ENCODE peak calls at places on chromosome 2, in four cellular contexts. I, F, B and E are unnamed samples.

GRCh38 chr2:174590928-174591648 is 6.5 kb downstream of the WIPF1 start:
- DNase-seq in I (no peak), F (no peak), B (no peak), E (no peak)

GRCh38 chr2:11873766-11874165 is 127.3 kb downstream of the LPIN1 start:
- DNase-seq in I (no peak), F (no peak), B (no peak), E (no peak)

GRCh38 chr2:2828774-2829368 is 497.8 kb upstream of the MYT1L start:
- DNase-seq in I (no peak), F (no peak), B (no peak), E (no peak)

GRCh38 chr2:208820289-208820688 is 413.7 kb downstream of the PTH2R start:
- DNase-seq in I (peak), F (no peak), B (no peak), E (no peak)

GRCh38 chr2:166895243-166895642 is 7.0 kb downstream of the XIRP2 start:
- DNase-seq in I (no peak), F (no peak), B (no peak), E (no peak)

GRCh38 chr2:142594935-142595334 is 282.5 kb upstream of the KYNU start:
- DNase-seq in I (no peak), F (no peak), B (no peak), E (no peak)

GRCh38 chr2:129192117-129192516 is 787.3 kb upstream of the RAB6C start:
- DNase-seq in I (peak), F (no peak), B (no peak), E (no peak)

GRCh38 chr2:205654878-205655601 is 27.3 kb upstream of the NRP2 start:
- DNase-seq in I (no peak), F (no peak), B (no peak), E (no peak)

GRCh38 chr2:44964704-44965343 is 23.3 kb downstream of the SIX3 start:
- DNase-seq in I (peak), F (peak), B (no peak), E (peak)

GRCh38 chr2:229180658-229181057 is 90.4 kb downstream of the PID1 start:
- DNase-seq in I (no peak), F (no peak), B (no peak), E (no peak)

GRCh38 chr2:109172556-109173105 is 43.6 kb downstream of the SH3RF3 start:
- DNase-seq in I (no peak), F (no peak), B (no peak), E (no peak)

GRCh38 chr2:142131016-142131714 is at the start of gene LRP1B:
- DNase-seq in I (peak), F (peak), B (no peak), E (no peak)

GRCh38 chr2:182784777-182785176 is 68.7 kb downstream of the DNAJC10 start:
- DNase-seq in I (peak), F (no peak), B (no peak), E (peak)

GRCh38 chr2:205276071-205276777 is 406.1 kb upstream of the NRP2 start:
- DNase-seq in I (no peak), F (peak), B (no peak), E (no peak)

GRCh38 chr2:74812787-74813200 is 21.1 kb upstream of the HK2 start:
- DNase-seq in I (no peak), F (no peak), B (no peak), E (no peak)

GRCh38 chr2:172743143-172743542 is 7.5 kb downstream of the RAPGEF4 start:
- DNase-seq in I (no peak), F (no peak), B (no peak), E (no peak)

GRCh38 chr2:120735750-120736170 is at the start of gene GLI2:
- DNase-seq in I (peak), F (peak), B (no peak), E (peak)

GRCh38 chr2:10664652-10665051 is 25.1 kb downstream of the NOL10 start:
- DNase-seq in I (no peak), F (no peak), B (no peak), E (no peak)

GRCh38 chr2:142974288-142975024 is 97.0 kb downstream of the KYNU start:
- DNase-seq in I (no peak), F (no peak), B (no peak), E (no peak)

GRCh38 chr2:219737270-219737691 is 109.9 kb downstream of the SLC4A3 start:
- DNase-seq in I (no peak), F (no peak), B (no peak), E (no peak)

GRCh38 chr2:85326406-85326945 is 1.3 kb downstream of the TGOLN2 start:
- DNase-seq in I (no peak), F (no peak), B (no peak), E (no peak)

GRCh38 chr2:27236136-27236535 is 19.0 kb downstream of the CAD start:
- DNase-seq in I (no peak), F (no peak), B (no peak), E (no peak)

DNA sequence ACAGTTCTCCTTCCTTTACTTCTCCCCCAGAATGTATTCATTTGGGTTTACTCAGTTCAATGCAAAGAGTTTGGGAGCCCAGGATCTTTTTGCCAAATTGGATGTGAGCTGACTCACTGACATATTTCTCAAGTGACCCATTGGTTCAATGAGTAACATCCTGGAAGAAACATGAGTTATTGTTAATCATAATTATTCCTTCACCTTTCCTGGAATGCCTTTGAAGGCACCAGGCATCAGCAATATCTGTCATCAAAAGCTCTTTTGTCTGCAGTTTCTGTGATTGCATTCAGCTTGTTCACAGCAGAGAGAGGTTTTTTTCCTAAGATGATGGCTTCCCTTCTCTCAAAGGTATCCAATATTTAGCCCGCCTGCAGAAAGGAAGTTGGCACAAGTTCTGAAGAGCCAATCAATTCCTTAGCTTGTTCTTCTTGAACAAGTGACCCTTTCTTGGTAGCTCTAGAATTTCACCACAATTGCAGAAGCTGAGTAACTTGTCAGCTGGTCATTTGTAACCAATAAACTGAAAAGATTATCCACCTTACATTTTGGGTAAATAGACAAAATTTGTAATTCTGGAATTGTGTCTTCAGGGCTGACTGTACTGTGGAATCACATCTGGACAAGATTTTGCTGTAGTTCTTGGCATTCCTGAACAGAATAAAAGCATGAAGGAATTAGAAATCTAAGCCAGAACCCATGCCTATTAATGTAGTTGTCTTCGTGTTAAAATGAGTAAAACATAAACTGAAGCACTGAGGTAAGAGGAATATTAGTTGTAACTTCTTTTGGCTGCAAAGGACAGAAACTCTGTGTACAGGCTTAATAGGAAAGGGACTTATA is 72.2 kb upstream of the TMEM17 start:
- DNase-seq in I (no peak), F (no peak), B (no peak), E (no peak)
- TF ChIP-seq USF1 in I (no peak), F (no peak), B (no peak), E (no peak)

DNA sequence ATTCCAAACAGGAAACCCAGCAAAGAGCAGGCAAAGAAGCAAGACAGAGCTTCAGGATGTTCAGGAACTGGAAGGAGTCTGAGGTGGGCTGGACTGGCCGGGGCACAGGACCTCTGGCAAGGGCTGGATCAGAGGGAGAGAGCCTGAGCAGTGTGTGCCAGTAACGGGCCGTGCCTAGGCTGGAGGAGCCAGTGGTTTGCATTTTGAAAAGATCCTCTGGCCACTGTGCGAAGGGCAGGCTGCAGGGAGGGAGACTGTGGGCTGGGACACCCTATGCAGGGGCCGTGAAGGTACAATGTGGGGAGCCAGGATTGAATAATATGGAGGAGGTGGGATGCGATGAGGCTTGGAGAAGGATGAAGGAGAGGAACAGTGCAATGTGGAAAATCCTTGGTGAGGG is 6.2 kb upstream of the SDC1 start:
- DNase-seq in I (no peak), F (no peak), B (no peak), E (no peak)
- TF ChIP-seq USF1 in I (no peak), F (no peak), B (no peak), E (no peak)

DNA sequence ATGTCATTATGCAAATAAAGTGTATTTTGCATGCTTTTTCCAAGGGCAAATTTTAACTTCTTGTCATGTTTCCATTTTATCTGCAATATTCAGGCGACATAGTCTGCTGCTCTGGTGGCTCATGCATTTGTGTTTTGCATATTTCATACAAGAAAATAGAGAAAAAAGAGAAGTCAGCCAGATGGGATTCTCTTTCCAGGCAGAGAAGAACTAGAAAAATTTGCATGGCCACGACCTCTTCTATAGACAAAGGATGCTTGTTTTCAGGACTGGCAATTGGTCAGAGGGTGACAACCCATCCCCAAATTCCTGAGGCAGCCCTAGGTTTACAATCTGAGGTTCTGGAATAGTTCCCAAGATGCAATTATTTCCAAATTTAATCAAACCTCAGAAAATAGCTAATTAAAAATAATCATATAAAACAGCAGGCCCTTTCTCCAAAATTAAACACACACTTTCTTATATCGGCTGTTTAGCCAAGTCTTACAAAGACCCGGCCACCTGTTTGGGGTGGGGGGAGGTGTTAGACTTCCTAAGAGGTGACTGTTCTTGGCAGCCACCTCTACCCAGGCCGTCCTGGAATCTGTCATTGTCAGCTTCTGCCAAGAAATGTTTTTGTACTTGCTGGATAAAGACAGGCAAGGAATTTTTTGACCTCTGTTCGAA is 20.6 kb upstream of the SOS1 start:
- DNase-seq in I (peak), F (no peak), B (no peak), E (no peak)
- TF ChIP-seq USF1 in I (no peak), F (no peak), B (no peak), E (no peak)

GRCh38 chr2:239869272-239870155 is 155.6 kb downstream of the NDUFA10 start:
- DNase-seq in I (no peak), F (no peak), B (no peak), E (no peak)

GRCh38 chr2:239868556-239869181 is 156.5 kb downstream of the NDUFA10 start:
- DNase-seq in I (no peak), F (no peak), B (no peak), E (no peak)

GRCh38 chr2:239870863-239871262 is 154.3 kb downstream of the NDUFA10 start:
- DNase-seq in I (no peak), F (no peak), B (no peak), E (no peak)

GRCh38 chr2:239871481-239872435 is 153.4 kb downstream of the NDUFA10 start:
- DNase-seq in I (no peak), F (no peak), B (no peak), E (no peak)

DNA sequence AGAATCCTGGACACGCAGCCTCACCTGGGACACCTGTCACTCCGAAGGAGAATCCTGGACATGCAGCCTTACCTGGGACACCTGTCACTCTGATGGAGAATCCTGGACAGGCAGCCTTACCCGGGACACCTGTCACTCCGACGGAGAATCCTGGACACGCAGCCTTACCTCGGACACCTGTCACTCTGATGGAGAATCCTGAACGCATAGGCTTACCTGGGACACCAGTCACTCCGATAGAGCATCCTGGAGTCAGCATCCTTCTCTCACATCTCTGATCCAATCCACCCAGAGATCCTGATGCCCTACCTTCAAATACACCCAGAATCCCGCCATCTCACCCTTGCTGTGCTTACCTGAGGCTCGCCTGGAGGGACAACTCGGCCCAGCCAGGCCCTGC is 154.9 kb downstream of the NDUFA10 start:
- DNase-seq in I (no peak), F (no peak), B (no peak), E (no peak)
- TF ChIP-seq USF1 in I (no peak), F (no peak), B (no peak), E (no peak)

GRCh38 chr2:154375625-154376020 is 322.9 kb upstream of the KCNJ3 start:
- DNase-seq in I (peak), F (no peak), B (no peak), E (no peak)
- TF ChIP-seq USF1 in I (no peak), F (no peak), B (no peak), E (no peak)

GRCh38 chr2:144597894-144598593 is 78.1 kb upstream of the ZEB2 start:
- DNase-seq in I (no peak), F (no peak), B (no peak), E (no peak)
- TF ChIP-seq USF1 in I (no peak), F (no peak), B (no peak), E (no peak)

GRCh38 chr2:240689975-240690374 is 1.7 kb upstream of the AQP12A start:
- DNase-seq in I (no peak), F (no peak), B (no peak), E (no peak)
- TF ChIP-seq USF1 in I (no peak), F (no peak), B (no peak), E (no peak)

GRCh38 chr2:118942012-118942411 is at the start of gene MARCO:
- DNase-seq in I (no peak), F (no peak), B (no peak), E (no peak)

GRCh38 chr2:118940008-118940407 is 2.0 kb upstream of the MARCO start:
- DNase-seq in I (no peak), F (no peak), B (no peak), E (no peak)

GRCh38 chr2:118940486-118941120 is 1.4 kb upstream of the MARCO start:
- DNase-seq in I (no peak), F (no peak), B (no peak), E (no peak)

GRCh38 chr2:118945921-118946320 is 3.9 kb downstream of the MARCO start:
- DNase-seq in I (no peak), F (no peak), B (no peak), E (no peak)

GRCh38 chr2:118943286-118943685 is 1.3 kb downstream of the MARCO start:
- DNase-seq in I (no peak), F (no peak), B (no peak), E (no peak)
- TF ChIP-seq USF1 in I (no peak), F (no peak), B (no peak), E (no peak)

DNA sequence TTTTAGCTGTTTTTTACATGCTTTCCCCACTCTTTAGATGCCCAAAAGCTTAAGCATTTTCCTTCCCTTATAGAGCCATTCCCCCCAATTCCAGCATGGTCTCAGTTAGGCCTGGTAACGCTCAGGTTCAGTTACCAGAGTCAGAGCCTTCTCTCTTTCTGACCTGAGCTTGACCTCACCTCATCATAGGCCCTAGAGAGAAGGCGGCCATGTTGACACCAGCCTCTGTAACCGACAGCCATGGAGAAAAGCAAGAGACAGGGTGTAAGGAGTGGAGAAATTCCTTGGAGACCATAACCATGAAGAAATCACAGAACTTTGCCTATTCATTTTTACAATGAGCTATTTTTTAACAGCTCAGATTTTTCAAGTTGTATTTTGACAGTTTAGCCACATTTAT is 99.4 kb downstream of the RTN4 start:
- DNase-seq in I (no peak), F (no peak), B (no peak), E (no peak)
- TF ChIP-seq USF1 in I (no peak), F (no peak), B (no peak), E (no peak)

DNA sequence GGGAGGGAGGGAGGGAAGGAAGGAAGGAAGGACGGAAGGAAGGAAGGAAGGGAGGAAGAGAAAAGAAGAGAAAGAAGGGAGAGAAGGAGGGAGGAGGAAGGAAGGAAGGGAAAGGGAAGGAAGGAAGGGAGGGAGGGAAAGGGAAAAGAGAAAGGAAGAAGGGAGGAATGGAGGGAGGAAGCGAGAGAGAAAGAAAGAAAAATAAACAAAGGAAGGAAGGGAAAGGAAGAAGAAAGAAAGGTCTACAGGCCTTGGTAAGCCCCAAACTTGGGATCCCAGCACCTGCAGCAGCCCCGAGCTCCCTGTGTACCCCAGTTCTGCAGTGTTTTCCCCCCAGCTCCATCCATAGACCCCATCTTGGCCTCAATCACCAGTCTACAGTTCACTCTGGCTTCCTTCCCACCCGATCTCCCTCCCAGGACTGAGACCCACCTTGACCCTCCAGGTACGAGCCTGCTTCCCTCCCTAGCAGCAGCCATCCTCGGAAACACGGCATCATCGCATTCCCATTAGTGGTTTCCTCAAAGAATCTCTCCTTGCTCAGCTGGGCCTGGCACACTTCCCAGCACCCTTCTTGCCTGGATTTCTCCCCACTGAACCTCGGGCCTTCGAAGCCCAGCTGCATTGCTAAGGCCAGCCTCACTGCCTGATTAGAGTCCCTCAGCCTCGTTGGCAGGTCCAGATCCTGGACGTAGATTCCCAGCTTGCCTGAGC is 46.1 kb upstream of the SH3BP4 start:
- DNase-seq in I (no peak), F (no peak), B (no peak), E (no peak)
- TF ChIP-seq USF1 in I (no peak), F (no peak), B (no peak), E (no peak)